ENCODE peak calls at places on chromosome 12, in four cellular contexts. One of them, this sample, is unnamed. For H3K36me3, the result is how much of the 10 kb centered on the place peaks cover.

GRCh38 chr12:124241776-124242528 is 52.9 kb upstream of the RFLNA start:
- DNase-seq in HepG2: no peak
- DNase-seq in GM12878: no peak
- DNase-seq in H1: no peak
- DNase-seq in this sample: no peak

GRCh38 chr12:48771588-48772112 is 17.2 kb downstream of the ADCY6 start:
- DNase-seq in HepG2: no peak
- DNase-seq in GM12878: no peak
- DNase-seq in H1: no peak
- DNase-seq in this sample: no peak

GRCh38 chr12:19311165-19311564 is 128.1 kb upstream of the AEBP2 start:
- DNase-seq in HepG2: no peak
- DNase-seq in GM12878: no peak
- DNase-seq in H1: no peak
- DNase-seq in this sample: no peak

GRCh38 chr12:7693793-7694192 is 1.8 kb downstream of the GDF3 start:
- DNase-seq in HepG2: no peak
- DNase-seq in GM12878: no peak
- DNase-seq in H1: no peak
- DNase-seq in this sample: no peak

GRCh38 chr12:503111-503761 is 43.5 kb downstream of the B4GALNT3 start:
- DNase-seq in HepG2: no peak
- DNase-seq in GM12878: no peak
- DNase-seq in H1: no peak
- DNase-seq in this sample: no peak

GRCh38 chr12:18797604-18798003 is 59.7 kb downstream of the CAPZA3 start:
- DNase-seq in HepG2: no peak
- DNase-seq in GM12878: no peak
- DNase-seq in H1: no peak
- DNase-seq in this sample: no peak

GRCh38 chr12:11725616-11726015 is 76.1 kb downstream of the ETV6 start:
- DNase-seq in HepG2: no peak
- DNase-seq in GM12878: no peak
- DNase-seq in H1: no peak
- DNase-seq in this sample: no peak

GRCh38 chr12:64066776-64067175 is 155.3 kb downstream of the KICS2 start:
- DNase-seq in HepG2: no peak
- DNase-seq in GM12878: no peak
- DNase-seq in H1: no peak
- DNase-seq in this sample: no peak

GRCh38 chr12:31465002-31465401 is 125.9 kb downstream of the DENND5B start:
- DNase-seq in HepG2: no peak
- DNase-seq in GM12878: no peak
- DNase-seq in H1: no peak
- DNase-seq in this sample: no peak

GRCh38 chr12:124075836-124076235 is 102.8 kb downstream of the ZNF664 start:
- DNase-seq in HepG2: no peak
- DNase-seq in GM12878: no peak
- DNase-seq in H1: no peak
- DNase-seq in this sample: no peak

GRCh38 chr12:76033116-76034001 is 1.8 kb upstream of the PHLDA1 start:
- DNase-seq in HepG2: no peak
- DNase-seq in GM12878: no peak
- DNase-seq in H1: no peak
- DNase-seq in this sample: no peak

GRCh38 chr12:38921025-38921677 is 15.8 kb upstream of the CPNE8 start:
- DNase-seq in HepG2: peak
- DNase-seq in GM12878: no peak
- DNase-seq in H1: no peak
- DNase-seq in this sample: peak

GRCh38 chr12:48932878-48933277 is 7.6 kb upstream of the FKBP11 start:
- DNase-seq in HepG2: no peak
- DNase-seq in GM12878: no peak
- DNase-seq in H1: no peak
- DNase-seq in this sample: no peak

GRCh38 chr12:52561880-52562449 is 9.0 kb upstream of the KRT71 start:
- DNase-seq in HepG2: peak
- DNase-seq in GM12878: no peak
- DNase-seq in H1: no peak
- DNase-seq in this sample: no peak

GRCh38 chr12:1488908-1489381 is 105.4 kb downstream of the FBXL14 start:
- DNase-seq in HepG2: no peak
- DNase-seq in GM12878: no peak
- DNase-seq in H1: no peak
- DNase-seq in this sample: no peak

GRCh38 chr12:109147954-109148353 is 31.6 kb downstream of the ACACB start:
- DNase-seq in HepG2: no peak
- DNase-seq in GM12878: no peak
- DNase-seq in H1: no peak
- DNase-seq in this sample: no peak

GRCh38 chr12:22658214-22658613 is 33.2 kb downstream of the ETNK1 start:
- DNase-seq in HepG2: no peak
- DNase-seq in GM12878: no peak
- DNase-seq in H1: no peak
- DNase-seq in this sample: no peak

GRCh38 chr12:54581412-54581811 is 7.0 kb downstream of the PPP1R1A start:
- DNase-seq in HepG2: no peak
- DNase-seq in GM12878: no peak
- DNase-seq in H1: no peak
- DNase-seq in this sample: no peak

DNA sequence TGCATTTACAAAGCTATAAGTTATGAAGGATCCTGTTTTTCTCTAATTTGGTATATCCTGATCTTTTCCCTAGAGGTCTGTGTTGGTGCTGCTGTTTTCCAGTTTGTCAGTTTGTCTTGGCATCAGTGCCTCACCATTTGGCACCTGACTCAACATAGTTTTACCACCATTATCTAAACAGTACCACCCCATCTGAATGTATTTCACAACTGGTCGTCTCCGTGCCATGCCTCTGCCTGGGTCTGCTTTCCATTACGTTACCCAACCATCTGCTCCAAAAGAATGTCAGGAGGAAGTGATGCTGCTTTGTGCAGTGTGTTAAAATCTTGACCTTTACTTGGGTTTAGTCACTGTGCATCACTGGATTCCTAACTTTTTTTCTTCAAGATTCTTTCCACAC is 129.3 kb upstream of the RASSF8 start:
- DNase-seq in HepG2: no peak
- DNase-seq in GM12878: no peak
- DNase-seq in H1: no peak
- DNase-seq in this sample: no peak
- TF ChIP-seq ZNF274 in HepG2: no peak
- TF ChIP-seq ZNF274 in GM12878: no peak
- TF ChIP-seq ZNF274 in H1: no peak
- TF ChIP-seq ZNF274 in this sample: no peak

GRCh38 chr12:92779902-92780301 is 77.1 kb downstream of the PLEKHG7 start:
- DNase-seq in HepG2: no peak
- DNase-seq in GM12878: no peak
- DNase-seq in H1: no peak
- DNase-seq in this sample: no peak

GRCh38 chr12:92775416-92775815 is 72.6 kb downstream of the PLEKHG7 start:
- DNase-seq in HepG2: no peak
- DNase-seq in GM12878: no peak
- DNase-seq in H1: no peak
- DNase-seq in this sample: no peak

GRCh38 chr12:92784356-92784755 is 81.6 kb downstream of the PLEKHG7 start:
- DNase-seq in HepG2: no peak
- DNase-seq in GM12878: no peak
- DNase-seq in H1: no peak
- DNase-seq in this sample: no peak

DNA sequence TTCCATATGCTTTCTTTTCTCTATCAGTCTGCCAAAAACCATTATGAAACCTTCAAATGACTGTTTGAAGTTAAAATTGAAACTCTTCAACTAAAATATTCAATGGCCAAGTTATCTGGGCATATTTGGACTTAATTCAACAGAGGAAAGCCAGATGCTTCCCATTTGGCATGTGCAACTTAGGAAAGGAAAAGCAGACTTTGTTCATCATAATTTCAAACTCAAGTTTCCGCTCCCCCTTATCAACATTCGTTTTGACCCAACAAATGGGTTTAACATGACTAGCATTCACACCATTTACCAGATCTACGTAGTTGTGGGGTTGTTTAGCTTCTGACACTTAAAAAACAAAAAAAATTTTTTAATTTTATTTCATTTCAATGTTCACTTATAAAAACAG is 75.7 kb downstream of the PLEKHG7 start:
- DNase-seq in HepG2: no peak
- DNase-seq in GM12878: no peak
- DNase-seq in H1: no peak
- DNase-seq in this sample: no peak
- H3K36me3 ChIP-seq in HepG2: half or more
- H3K36me3 ChIP-seq in GM12878: under half
- H3K36me3 ChIP-seq in H1: under half
- H3K36me3 ChIP-seq in this sample: under half

DNA sequence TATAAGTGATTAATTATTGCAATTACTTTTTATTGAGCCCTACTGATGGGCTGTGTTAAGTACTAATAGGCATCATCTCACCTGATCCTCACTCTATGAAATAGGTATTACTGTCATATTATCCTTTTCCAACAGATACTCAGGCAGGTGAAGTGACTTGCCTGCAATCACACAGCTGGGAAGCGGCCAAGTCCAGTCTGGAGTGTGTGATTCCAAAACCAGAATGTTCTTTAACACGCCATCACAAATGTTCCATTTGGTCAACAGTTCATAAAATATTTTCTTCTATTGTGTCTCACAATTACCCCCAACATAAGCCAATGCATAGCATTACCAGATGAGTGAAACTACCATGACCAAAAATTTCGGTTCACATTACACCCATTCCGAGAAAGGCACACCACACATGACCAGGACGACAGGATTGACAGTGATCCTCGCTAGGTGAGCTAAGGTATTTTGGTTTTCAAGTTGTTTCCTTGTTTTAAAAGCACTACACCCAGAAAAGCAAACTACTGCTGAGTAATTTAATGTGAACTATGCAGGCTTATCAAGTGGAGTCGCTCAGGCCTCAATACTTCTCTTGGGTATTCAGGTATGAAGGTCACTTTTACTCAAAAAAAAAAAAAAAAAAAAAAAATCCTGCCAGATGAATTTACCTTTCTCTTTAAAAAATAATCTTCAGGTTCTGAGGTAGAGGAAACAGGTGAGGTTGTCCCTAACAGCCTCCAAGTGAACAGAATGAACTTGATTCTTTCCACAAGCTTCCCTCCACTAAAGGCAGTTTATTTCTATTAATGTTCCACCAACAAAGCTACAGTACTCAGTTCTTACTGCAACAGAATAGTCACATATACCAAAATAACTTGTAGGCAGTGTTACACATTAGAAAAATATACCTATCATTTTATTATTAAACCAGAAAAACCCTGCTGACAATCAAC is 2.4 kb downstream of the VPS37B start:
- DNase-seq in HepG2: no peak
- DNase-seq in GM12878: no peak
- DNase-seq in H1: no peak
- DNase-seq in this sample: no peak
- H3K4me3 ChIP-seq in HepG2: peak
- H3K4me3 ChIP-seq in GM12878: peak
- H3K4me3 ChIP-seq in H1: no peak
- H3K4me3 ChIP-seq in this sample: no peak

GRCh38 chr12:132204064-132204821 is 60.0 kb downstream of the NOC4L start:
- DNase-seq in HepG2: no peak
- DNase-seq in GM12878: no peak
- DNase-seq in H1: no peak
- DNase-seq in this sample: no peak
- TF ChIP-seq ZNF274 in HepG2: no peak
- TF ChIP-seq ZNF274 in GM12878: no peak
- TF ChIP-seq ZNF274 in H1: no peak
- TF ChIP-seq ZNF274 in this sample: no peak

DNA sequence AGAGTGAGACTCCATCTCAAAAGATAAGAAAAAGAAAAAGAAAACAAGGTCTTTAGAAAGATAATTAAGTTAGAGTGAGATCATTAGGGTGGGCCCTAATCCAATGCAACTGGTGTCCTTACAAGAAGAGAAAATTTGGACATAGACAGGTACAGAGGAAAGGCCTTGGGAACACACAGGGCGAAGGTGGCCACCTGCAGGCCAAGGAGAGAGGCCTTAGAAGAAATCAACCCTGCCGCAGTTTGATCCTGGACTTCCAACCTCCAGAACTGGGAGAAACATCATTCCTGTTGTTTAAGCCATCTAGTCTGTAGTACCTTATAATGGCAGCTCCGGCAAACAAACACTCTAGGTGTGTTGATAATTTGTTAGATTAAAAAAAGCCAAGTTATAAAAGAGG is 491.9 kb downstream of the MED13L start:
- DNase-seq in HepG2: no peak
- DNase-seq in GM12878: no peak
- DNase-seq in H1: no peak
- DNase-seq in this sample: no peak
- H3K36me3 ChIP-seq in HepG2: under half
- H3K36me3 ChIP-seq in GM12878: under half
- H3K36me3 ChIP-seq in H1: under half
- H3K36me3 ChIP-seq in this sample: under half

GRCh38 chr12:113062502-113063395 is 6.2 kb downstream of the DTX1 start:
- DNase-seq in HepG2: no peak
- DNase-seq in GM12878: no peak
- DNase-seq in H1: no peak
- DNase-seq in this sample: no peak

GRCh38 chr12:113066806-113067400 is 10.4 kb downstream of the DTX1 start:
- DNase-seq in HepG2: no peak
- DNase-seq in GM12878: no peak
- DNase-seq in H1: no peak
- DNase-seq in this sample: no peak

GRCh38 chr12:113063396-113064350 is 7.1 kb downstream of the DTX1 start:
- DNase-seq in HepG2: no peak
- DNase-seq in GM12878: no peak
- DNase-seq in H1: no peak
- DNase-seq in this sample: no peak

GRCh38 chr12:113064395-113065125 is 8.0 kb downstream of the DTX1 start:
- DNase-seq in HepG2: no peak
- DNase-seq in GM12878: no peak
- DNase-seq in H1: no peak
- DNase-seq in this sample: no peak

GRCh38 chr12:113065126-113066007 is 8.8 kb downstream of the DTX1 start:
- DNase-seq in HepG2: no peak
- DNase-seq in GM12878: no peak
- DNase-seq in H1: no peak
- DNase-seq in this sample: peak
- H3K4me3 ChIP-seq in HepG2: no peak
- H3K4me3 ChIP-seq in GM12878: no peak
- H3K4me3 ChIP-seq in H1: peak
- H3K4me3 ChIP-seq in this sample: no peak